ENCODE peak calls at places on chromosome 20, in five cellular contexts. S, P, C, A and G are unnamed samples.

GRCh38 chr20:20393207-20393606 is 25.3 kb downstream of the INSM1 start:
- DNase-seq in P (no peak), S (no peak), C (no peak), A (no peak), G (no peak)

GRCh38 chr20:15784020-15784419 is 789.2 kb downstream of the KIF16B start:
- DNase-seq in S (no peak), C (no peak), A (no peak), P (no peak), G (no peak)

GRCh38 chr20:43667341-43668132 is 623 bp downstream of the MYBL2 start:
- DNase-seq in A (no peak), S (no peak), C (no peak), P (peak), G (no peak)

GRCh38 chr20:58994390-58995159 is 12.5 kb downstream of the CTSZ start:
- DNase-seq in A (no peak), C (no peak), P (no peak), S (no peak), G (no peak)

GRCh38 chr20:45095753-45096371 is 5.1 kb downstream of the KCNS1 start:
- DNase-seq in S (peak), P (peak), C (peak), A (no peak), G (peak)

GRCh38 chr20:56628873-56629463 is at the start of gene TFAP2C:
- DNase-seq in C (peak), P (peak), S (peak), A (no peak), G (peak)

GRCh38 chr20:32574296-32575226 is 10.6 kb downstream of the NOL4L start:
- DNase-seq in A (no peak), P (no peak), S (no peak), C (peak), G (no peak)

GRCh38 chr20:40786336-40786735 is 97.3 kb upstream of the MAFB start:
- DNase-seq in A (no peak), S (no peak), P (no peak), C (no peak), G (no peak)

GRCh38 chr20:20360464-20360863 is 7.4 kb upstream of the INSM1 start:
- DNase-seq in A (no peak), P (peak), C (peak), S (peak), G (peak)

GRCh38 chr20:24630486-24631172 is 161.2 kb downstream of the SYNDIG1 start:
- DNase-seq in A (no peak), S (no peak), P (no peak), C (no peak), G (no peak)

GRCh38 chr20:33490023-33490933 is at the start of gene CBFA2T2:
- DNase-seq in C (peak), P (no peak), A (no peak), S (peak), G (no peak)

GRCh38 chr20:33192912-33193501 is 24.1 kb upstream of the BPIFA3 start:
- DNase-seq in A (no peak), S (no peak), C (no peak), P (no peak), G (no peak)

GRCh38 chr20:23138682-23139081 is 52.6 kb upstream of the CD93 start:
- DNase-seq in C (no peak), P (no peak), S (no peak), A (no peak), G (no peak)

GRCh38 chr20:23135449-23136447 is 49.6 kb upstream of the CD93 start:
- DNase-seq in S (no peak), C (no peak), A (no peak), P (no peak), G (no peak)

GRCh38 chr20:23139524-23139923 is 53.4 kb upstream of the CD93 start:
- DNase-seq in C (no peak), P (no peak), S (no peak), A (no peak), G (no peak)

GRCh38 chr20:23138226-23138625 is 52.1 kb upstream of the CD93 start:
- DNase-seq in C (no peak), A (no peak), P (no peak), S (no peak), G (no peak)

DNA sequence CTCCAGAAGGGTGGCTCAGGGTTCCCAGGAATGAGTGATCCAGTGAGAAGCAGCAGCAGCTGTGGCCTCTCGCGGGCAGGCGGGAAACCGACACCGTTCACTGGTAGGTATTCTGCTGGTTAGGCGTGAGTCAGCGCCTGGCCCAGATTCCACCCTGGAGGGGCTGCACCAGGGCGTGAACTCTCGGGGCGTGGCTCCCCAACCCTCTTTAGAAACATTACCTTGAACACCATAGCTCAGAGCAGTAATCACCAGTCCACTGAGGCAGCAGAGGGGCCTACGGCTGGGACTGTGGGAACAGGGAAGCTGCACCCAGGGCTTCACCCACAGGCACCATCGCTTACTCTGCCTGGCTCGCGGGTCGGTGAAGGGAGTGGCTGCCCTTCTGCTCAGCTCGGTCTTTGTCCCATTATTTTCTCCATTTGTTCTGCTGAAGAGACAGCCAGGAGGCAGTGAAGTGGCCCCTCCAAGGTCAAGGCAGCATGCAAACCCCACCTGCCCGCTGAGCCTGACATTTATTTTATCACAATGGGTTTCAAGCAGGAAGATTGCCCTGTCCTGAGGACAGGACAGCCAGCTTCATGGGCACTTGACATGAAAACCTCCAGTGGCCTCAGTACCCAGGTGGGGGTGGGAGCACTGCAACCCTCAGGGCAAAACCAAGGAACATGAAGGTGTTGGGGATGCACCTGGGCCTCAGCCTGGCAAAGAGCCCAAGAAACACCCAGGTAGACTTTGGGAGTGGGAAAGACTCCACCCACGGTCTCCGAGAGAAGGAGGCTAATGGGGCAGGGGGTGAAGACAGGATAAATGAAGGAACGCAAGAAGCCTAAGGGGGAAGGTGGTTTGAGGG is 51.0 kb upstream of the CD93 start:
- DNase-seq in A (no peak), P (no peak), C (no peak), S (no peak), G (no peak)
- TF ChIP-seq CTCF in A (no peak), P (no peak), C (no peak), S (no peak), G (no peak)

GRCh38 chr20:46101957-46102356 is 12.2 kb upstream of the NCOA5 start:
- DNase-seq in C (no peak), S (no peak), A (no peak), P (no peak), G (no peak)

GRCh38 chr20:46104262-46104661 is 13.9 kb upstream of the CD40 start:
- DNase-seq in S (no peak), A (no peak), C (no peak), P (no peak), G (no peak)

GRCh38 chr20:46102940-46103339 is 13.2 kb upstream of the NCOA5 start:
- DNase-seq in P (no peak), C (no peak), S (no peak), A (no peak), G (no peak)

DNA sequence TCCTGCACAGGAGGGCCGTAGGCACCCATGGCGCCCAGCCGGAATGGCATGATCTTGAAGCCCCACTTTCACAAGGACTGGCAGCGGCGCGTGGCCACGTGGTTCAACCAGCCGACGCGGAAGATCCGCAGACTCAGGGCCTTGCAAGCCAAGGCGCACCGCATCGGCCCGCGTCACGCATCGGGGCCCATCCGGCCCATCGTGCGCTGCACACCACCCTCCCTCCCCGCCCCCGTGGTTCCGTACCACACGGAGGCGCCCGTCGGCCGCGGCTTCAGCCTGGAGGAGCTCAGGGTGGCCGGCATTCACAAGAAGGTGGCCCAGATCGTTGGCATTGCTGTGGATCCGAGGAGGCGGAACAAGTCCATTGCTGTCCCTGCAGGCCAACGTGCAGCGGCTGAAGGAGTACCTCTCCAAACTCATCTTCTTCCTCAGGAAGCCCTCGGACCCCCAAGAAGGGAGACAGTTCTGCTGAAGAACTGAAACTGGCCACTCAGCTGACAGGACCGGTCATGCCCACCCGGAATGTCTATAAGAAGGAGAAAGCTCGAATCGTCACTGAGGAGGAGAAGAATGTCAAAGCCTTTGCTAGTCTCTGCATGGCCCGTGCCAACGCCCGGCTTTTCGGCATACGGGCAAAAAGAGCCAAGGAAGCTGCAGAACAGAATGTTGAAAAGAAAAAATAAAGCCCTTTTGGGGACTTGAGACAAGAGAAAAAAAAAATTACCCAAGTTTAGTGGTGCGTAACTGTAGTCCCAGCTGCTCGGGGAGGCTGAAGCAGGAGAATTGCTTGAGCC is 9.9 kb upstream of the NCOA5 start:
- DNase-seq in P (no peak), C (no peak), S (peak), A (no peak), G (no peak)
- TF ChIP-seq CTCF in P (peak), C (no peak), S (no peak), A (no peak), G (peak)

GRCh38 chr20:21796059-21796458 is 90.6 kb downstream of the PAX1 start:
- DNase-seq in A (no peak), S (no peak), P (no peak), C (no peak), G (no peak)
- TF ChIP-seq CTCF in A (no peak), S (no peak), P (no peak), C (no peak), G (peak)

GRCh38 chr20:1334761-1335160 is 5.8 kb upstream of the SDCBP2 start:
- DNase-seq in P (no peak), A (no peak), S (no peak), C (no peak), G (no peak)
- TF ChIP-seq CTCF in P (no peak), A (no peak), S (no peak), C (no peak), G (no peak)